ENCODE peak calls at places on chromosomes 4 and X, in five cellular contexts. D is GDM1; R is activated gamma-delta T cell treated with anti-CD3 and anti-CD28 coated beads, Interleukin-2, amount 50 U/mL, for 16 hours; V is psoas muscle; C is T-helper 1 cell. T is an unnamed sample.

GRCh38 chr4:152771736-152772533 is 7.6 kb downstream of the TIGD4 start:
- DNase-seq in V (no peak), C (no peak), D (no peak), R (no peak), T (no peak)

GRCh38 chrX:49111846-49112245 is 11.7 kb downstream of the GPKOW start:
- DNase-seq in V (no peak), D (no peak), C (no peak), R (no peak), T (no peak)

GRCh38 chr4:74451214-74451661 is 6.3 kb downstream of the AREG start:
- DNase-seq in V (no peak), D (no peak), R (no peak), C (no peak), T (peak)

GRCh38 chr4:153426207-153426886 is 39.8 kb upstream of the TMEM131L start:
- DNase-seq in R (no peak), C (no peak), D (no peak), V (no peak), T (no peak)

GRCh38 chr4:183017962-183018361 is 81.1 kb upstream of the WWC2 start:
- DNase-seq in D (no peak), V (no peak), C (no peak), R (no peak), T (no peak)

GRCh38 chr4:102867278-102868152 is 1.3 kb upstream of the CISD2 start:
- DNase-seq in D (no peak), C (no peak), R (no peak), V (no peak), T (peak)

GRCh38 chr4:1043658-1044468 is 32.4 kb downstream of the FGFRL1 start:
- DNase-seq in V (peak), D (no peak), R (peak), C (no peak), T (peak)

GRCh38 chrX:56738670-56739069 is 9.6 kb downstream of the NBDY start:
- DNase-seq in C (no peak), V (no peak), R (no peak), D (no peak), T (no peak)

GRCh38 chrX:55816023-55816422 is 98.5 kb downstream of the RRAGB start:
- DNase-seq in V (no peak), D (no peak), C (no peak), R (no peak), T (peak)

GRCh38 chr4:150569384-150569987 is 12.5 kb upstream of the MAB21L2 start:
- DNase-seq in V (no peak), R (no peak), D (no peak), C (no peak), T (no peak)

GRCh38 chr4:26931451-26931850 is 70.8 kb downstream of the STIM2 start:
- DNase-seq in C (no peak), V (no peak), D (no peak), R (no peak), T (no peak)

GRCh38 chr4:931194-931959 is 739 bp downstream of the GAK start:
- DNase-seq in D (no peak), C (no peak), V (peak), R (no peak), T (no peak)